ENCODE peak calls at places on chromosomes 6 and 20, in five cellular contexts. One of them, this sample, is unnamed.

GRCh38 chr6:90574610-90575009 is 12.3 kb downstream of the MAP3K7 start:
- DNase-seq in cardiac muscle cell: no peak
- DNase-seq in fibroblast of the aortic adventitia: peak
- DNase-seq in GM10248: no peak
- DNase-seq in AG09319: no peak
- DNase-seq in this sample: no peak

GRCh38 chr6:85579581-85579980 is 14.1 kb downstream of the SNX14 start:
- DNase-seq in cardiac muscle cell: no peak
- DNase-seq in fibroblast of the aortic adventitia: no peak
- DNase-seq in GM10248: no peak
- DNase-seq in AG09319: no peak
- DNase-seq in this sample: no peak

GRCh38 chr6:41976794-41977484 is 35.3 kb upstream of the CCND3 start:
- DNase-seq in cardiac muscle cell: no peak
- DNase-seq in fibroblast of the aortic adventitia: peak
- DNase-seq in GM10248: peak
- DNase-seq in AG09319: no peak
- DNase-seq in this sample: peak

GRCh38 chr6:147156799-147157382 is 47.3 kb upstream of the STXBP5 start:
- DNase-seq in cardiac muscle cell: no peak
- DNase-seq in fibroblast of the aortic adventitia: peak
- DNase-seq in GM10248: no peak
- DNase-seq in AG09319: no peak
- DNase-seq in this sample: no peak

GRCh38 chr20:57448764-57449354 is 57.7 kb downstream of the RBM38 start:
- DNase-seq in cardiac muscle cell: no peak
- DNase-seq in fibroblast of the aortic adventitia: no peak
- DNase-seq in GM10248: no peak
- DNase-seq in AG09319: no peak
- DNase-seq in this sample: no peak

GRCh38 chr6:11168091-11168635 is 56.6 kb upstream of the ERVFRD-1 start:
- DNase-seq in cardiac muscle cell: no peak
- DNase-seq in fibroblast of the aortic adventitia: no peak
- DNase-seq in GM10248: no peak
- DNase-seq in AG09319: peak
- DNase-seq in this sample: no peak

GRCh38 chr6:41191569-41191968 is 9.4 kb downstream of the TREML2 start:
- DNase-seq in cardiac muscle cell: peak
- DNase-seq in fibroblast of the aortic adventitia: peak
- DNase-seq in GM10248: peak
- DNase-seq in AG09319: no peak
- DNase-seq in this sample: peak

GRCh38 chr6:13873288-13874190 is 51.2 kb upstream of the RNF182 start:
- DNase-seq in cardiac muscle cell: peak
- DNase-seq in fibroblast of the aortic adventitia: no peak
- DNase-seq in GM10248: peak
- DNase-seq in AG09319: no peak
- DNase-seq in this sample: peak

GRCh38 chr20:23200914-23201313 is 114.8 kb upstream of the CD93 start:
- DNase-seq in cardiac muscle cell: peak
- DNase-seq in fibroblast of the aortic adventitia: no peak
- DNase-seq in GM10248: peak
- DNase-seq in AG09319: no peak
- DNase-seq in this sample: peak

DNA sequence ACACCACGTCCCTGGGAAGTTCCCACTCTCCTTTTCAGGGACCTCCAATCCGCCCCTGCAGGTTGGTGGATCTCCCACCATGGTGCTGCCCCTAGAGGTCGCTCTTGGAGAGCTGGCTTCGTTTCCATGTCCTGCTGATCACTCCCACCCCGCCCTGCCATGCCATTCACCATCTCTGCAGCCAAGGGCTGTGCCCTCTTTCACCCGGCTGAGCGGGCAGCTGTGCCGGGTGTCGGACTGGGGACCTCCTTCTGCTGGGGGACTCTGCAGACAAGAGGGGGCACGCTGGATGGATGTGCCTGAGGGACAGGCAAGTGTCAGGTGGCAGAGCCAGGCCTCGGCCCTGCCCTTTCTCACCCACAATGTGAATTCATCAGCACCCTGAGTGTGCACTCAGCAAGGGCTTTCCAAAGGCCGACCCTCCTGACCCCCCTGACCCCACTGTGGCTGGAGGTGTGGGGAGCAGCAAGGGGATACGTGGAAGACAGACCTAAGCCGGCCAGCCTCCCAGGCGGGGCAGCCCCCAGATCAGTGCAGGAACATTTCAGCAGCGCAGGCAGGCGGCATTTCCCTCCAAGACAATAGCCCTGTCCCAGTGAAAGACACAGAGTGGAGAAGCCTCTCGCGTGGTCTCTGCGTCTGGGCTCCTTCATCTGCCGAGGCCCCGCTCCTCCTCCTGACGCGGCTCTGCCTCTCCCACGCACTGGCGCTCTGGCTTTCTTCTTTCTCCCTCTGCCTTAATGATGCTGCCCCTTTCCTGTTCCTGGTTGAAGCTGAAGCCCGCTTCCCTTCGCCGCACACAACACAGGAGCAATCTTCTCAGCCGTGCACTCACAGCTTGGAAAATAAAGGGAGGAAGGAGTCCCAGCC is 347.2 kb downstream of the CDH4 start:
- DNase-seq in cardiac muscle cell: no peak
- DNase-seq in fibroblast of the aortic adventitia: no peak
- DNase-seq in GM10248: no peak
- DNase-seq in AG09319: no peak
- DNase-seq in this sample: no peak
- TF ChIP-seq CTCF in cardiac muscle cell: no peak
- TF ChIP-seq CTCF in fibroblast of the aortic adventitia: no peak
- TF ChIP-seq CTCF in GM10248: no peak
- TF ChIP-seq CTCF in AG09319: no peak
- TF ChIP-seq CTCF in this sample: no peak

GRCh38 chr6:29617782-29618557 is 15.0 kb downstream of the GABBR1 start:
- DNase-seq in cardiac muscle cell: no peak
- DNase-seq in fibroblast of the aortic adventitia: no peak
- DNase-seq in GM10248: no peak
- DNase-seq in AG09319: no peak
- DNase-seq in this sample: no peak
- TF ChIP-seq CTCF in cardiac muscle cell: peak
- TF ChIP-seq CTCF in fibroblast of the aortic adventitia: peak
- TF ChIP-seq CTCF in GM10248: peak
- TF ChIP-seq CTCF in AG09319: no peak
- TF ChIP-seq CTCF in this sample: no peak

GRCh38 chr20:60715172-60715571 is 536.9 kb upstream of the CDH4 start:
- DNase-seq in cardiac muscle cell: peak
- DNase-seq in fibroblast of the aortic adventitia: no peak
- DNase-seq in GM10248: no peak
- DNase-seq in AG09319: no peak
- DNase-seq in this sample: no peak

GRCh38 chr20:60718743-60719142 is 533.3 kb upstream of the CDH4 start:
- DNase-seq in cardiac muscle cell: no peak
- DNase-seq in fibroblast of the aortic adventitia: no peak
- DNase-seq in GM10248: peak
- DNase-seq in AG09319: no peak
- DNase-seq in this sample: no peak
- TF ChIP-seq CTCF in cardiac muscle cell: no peak
- TF ChIP-seq CTCF in fibroblast of the aortic adventitia: no peak
- TF ChIP-seq CTCF in GM10248: no peak
- TF ChIP-seq CTCF in AG09319: no peak
- TF ChIP-seq CTCF in this sample: no peak

DNA sequence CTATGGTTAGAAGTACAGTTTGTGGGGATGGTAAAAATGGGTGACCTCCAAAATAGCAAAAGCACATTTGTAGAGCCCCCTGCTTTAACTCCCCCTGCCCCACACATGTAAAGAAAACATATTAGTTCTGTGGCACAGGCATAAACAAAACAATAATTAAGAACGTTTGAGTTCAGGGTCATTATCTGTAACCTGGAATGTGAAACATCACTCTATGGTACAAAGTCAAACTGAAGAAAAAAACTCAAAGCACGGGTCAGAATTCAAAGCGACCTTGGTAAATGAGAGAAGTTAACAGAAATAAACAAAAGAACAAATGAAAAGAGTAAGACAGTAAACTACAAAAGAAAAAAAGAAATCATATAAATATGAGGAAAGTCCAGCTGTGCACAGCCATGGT is 67.6 kb downstream of the PKHD1 start:
- DNase-seq in cardiac muscle cell: no peak
- DNase-seq in fibroblast of the aortic adventitia: no peak
- DNase-seq in GM10248: no peak
- DNase-seq in AG09319: no peak
- DNase-seq in this sample: no peak
- TF ChIP-seq CTCF in cardiac muscle cell: no peak
- TF ChIP-seq CTCF in fibroblast of the aortic adventitia: no peak
- TF ChIP-seq CTCF in GM10248: no peak
- TF ChIP-seq CTCF in AG09319: no peak
- TF ChIP-seq CTCF in this sample: no peak

DNA sequence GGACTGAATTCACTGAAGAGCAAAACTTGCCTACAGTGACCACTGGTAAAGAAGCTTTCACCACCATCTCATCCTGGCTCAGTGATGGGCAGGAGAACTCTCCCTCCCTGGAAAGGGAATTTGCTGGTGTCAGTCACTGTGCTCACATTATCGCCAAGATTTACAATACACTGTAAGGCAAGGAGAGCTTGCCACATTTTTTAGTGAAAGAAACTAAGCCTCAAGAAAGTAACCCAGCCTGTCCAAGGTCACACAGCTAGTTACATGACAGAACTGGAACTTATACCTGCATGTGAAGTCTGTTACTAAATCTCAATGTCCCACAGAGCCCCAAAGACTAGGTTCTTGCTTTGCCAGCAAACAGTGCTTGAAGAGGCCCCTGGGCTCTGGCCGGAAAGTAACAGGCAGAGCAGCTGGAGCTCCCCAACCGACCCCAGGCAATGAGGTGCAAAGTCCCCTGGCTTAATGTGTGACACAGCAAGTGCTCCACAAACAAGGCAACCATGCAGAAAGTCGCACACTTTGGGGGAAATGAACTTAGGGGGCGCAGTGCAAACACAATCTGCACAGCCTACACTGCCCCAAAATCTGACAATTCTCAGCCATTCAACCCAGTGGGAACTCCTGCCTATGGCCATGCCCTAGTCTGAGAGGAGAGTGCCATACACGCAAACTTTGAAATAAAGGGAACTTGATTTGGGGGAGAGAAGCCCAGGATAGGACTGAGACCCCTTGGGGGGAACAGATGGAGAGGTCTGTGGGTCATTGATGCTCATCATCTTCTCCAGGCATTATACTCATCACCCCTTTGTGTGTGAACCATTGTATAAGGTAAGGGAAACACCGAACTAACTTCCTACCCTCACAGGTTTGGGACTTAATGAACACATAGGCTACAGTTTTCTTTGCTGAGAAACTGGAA is 1.9 kb downstream of the BCL2L1 start:
- DNase-seq in cardiac muscle cell: no peak
- DNase-seq in fibroblast of the aortic adventitia: no peak
- DNase-seq in GM10248: peak
- DNase-seq in AG09319: no peak
- DNase-seq in this sample: no peak
- TF ChIP-seq CTCF in cardiac muscle cell: no peak
- TF ChIP-seq CTCF in fibroblast of the aortic adventitia: no peak
- TF ChIP-seq CTCF in GM10248: peak
- TF ChIP-seq CTCF in AG09319: no peak
- TF ChIP-seq CTCF in this sample: peak

GRCh38 chr6:68876792-68877493 is 241.9 kb downstream of the ADGRB3 start:
- DNase-seq in cardiac muscle cell: peak
- DNase-seq in fibroblast of the aortic adventitia: peak
- DNase-seq in GM10248: peak
- DNase-seq in AG09319: no peak
- DNase-seq in this sample: peak
- TF ChIP-seq CTCF in cardiac muscle cell: peak
- TF ChIP-seq CTCF in fibroblast of the aortic adventitia: peak
- TF ChIP-seq CTCF in GM10248: peak
- TF ChIP-seq CTCF in AG09319: peak
- TF ChIP-seq CTCF in this sample: no peak

DNA sequence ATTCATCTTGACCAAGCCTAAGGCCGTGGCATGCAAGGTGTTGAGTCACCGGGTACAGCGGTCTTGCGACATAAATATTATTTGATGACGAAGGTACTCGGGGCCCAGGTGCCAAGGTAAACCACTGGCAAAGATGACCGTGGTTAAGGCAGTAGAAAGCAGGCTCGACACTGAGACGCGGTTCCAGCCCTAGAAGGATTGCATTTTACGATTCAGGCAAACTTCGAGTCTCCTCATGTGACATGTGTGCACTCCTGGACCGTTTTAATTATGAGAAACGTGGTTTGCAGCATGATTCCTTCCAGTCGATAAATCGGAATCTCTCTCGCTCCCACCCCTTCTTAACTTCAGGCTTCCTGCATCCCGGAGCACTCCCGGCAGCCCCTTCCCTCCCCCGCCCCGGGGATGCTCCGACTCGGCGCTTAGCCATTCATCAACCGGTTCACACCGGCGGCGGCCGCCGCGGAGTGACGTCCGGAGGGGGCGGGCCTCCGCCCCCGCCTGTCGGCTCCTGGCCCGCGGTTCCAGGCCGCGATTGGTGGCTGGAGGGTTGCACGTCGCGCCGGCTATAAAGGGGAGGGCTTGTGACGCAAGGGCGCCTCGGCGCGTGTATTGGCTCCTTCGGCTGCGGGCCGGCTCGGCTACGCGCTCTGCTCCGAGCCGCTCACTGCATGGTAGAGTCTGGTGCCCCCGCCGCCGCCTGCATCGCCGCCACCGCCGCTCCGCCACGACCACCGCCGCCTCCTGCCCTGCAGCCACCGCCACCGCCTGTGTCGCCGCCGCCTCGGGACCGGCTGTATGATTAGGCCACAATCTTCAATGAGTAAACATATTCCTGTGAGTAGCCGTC is at the start of the genes LOC128125822 and PTP4A1:
- DNase-seq in cardiac muscle cell: peak
- DNase-seq in fibroblast of the aortic adventitia: peak
- DNase-seq in GM10248: peak
- DNase-seq in AG09319: peak
- DNase-seq in this sample: peak
- TF ChIP-seq CTCF in cardiac muscle cell: no peak
- TF ChIP-seq CTCF in fibroblast of the aortic adventitia: no peak
- TF ChIP-seq CTCF in GM10248: no peak
- TF ChIP-seq CTCF in AG09319: no peak
- TF ChIP-seq CTCF in this sample: no peak

DNA sequence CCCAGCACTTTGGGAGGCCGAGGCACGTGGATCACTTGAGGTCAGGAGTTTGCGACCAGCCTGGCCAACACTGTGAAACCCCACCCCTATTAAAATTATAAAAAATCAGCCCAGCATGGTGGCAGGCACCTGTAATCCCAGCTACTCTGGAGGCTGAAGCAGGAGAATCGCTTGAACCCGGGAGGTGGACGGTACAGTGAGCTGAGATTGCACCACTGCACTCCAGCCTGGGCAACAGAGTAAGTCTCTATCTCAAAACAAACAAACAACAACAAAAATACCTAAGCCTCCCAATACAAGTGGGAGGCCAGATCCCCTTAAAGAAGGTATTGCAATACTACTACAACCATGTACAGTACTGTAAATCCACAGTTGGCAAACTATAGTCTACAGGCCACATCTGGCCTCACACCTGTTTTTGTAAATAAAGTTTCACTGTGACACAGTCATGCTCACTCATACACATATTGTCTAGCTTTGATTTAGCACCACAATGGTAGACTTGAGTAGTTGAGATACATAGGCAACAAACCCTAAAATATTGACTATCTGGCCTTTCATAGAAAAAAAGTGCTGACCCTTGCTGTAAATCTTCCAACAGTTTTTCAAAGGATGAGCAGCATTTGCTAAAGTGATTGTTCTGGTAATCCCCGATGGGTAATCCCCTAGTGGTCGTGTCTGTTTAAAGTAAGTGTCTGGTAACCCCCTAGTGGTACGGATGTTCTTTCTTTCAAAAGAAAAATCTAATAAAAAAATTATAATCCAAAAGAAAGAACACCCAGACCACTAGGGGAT is 202.0 kb downstream of the RNGTT start:
- DNase-seq in cardiac muscle cell: no peak
- DNase-seq in fibroblast of the aortic adventitia: no peak
- DNase-seq in GM10248: peak
- DNase-seq in AG09319: no peak
- DNase-seq in this sample: peak
- TF ChIP-seq CTCF in cardiac muscle cell: no peak
- TF ChIP-seq CTCF in fibroblast of the aortic adventitia: no peak
- TF ChIP-seq CTCF in GM10248: peak
- TF ChIP-seq CTCF in AG09319: no peak
- TF ChIP-seq CTCF in this sample: peak